ENCODE peak calls at places on chromosomes 2 and 18, in five cellular contexts. L is sigmoid colon, I is right lobe of liver, P is astrocyte, B is RWPE2. O is an unnamed sample.

GRCh38 chr18:8794133-8794986 is 89.0 kb downstream of the MTCL1 start:
- DNase-seq in I (no peak), P (peak; percentile 97), B (no peak), L (no peak), O (no peak)

GRCh38 chr2:13996527-13996926 is 636.0 kb upstream of the LRATD1 start:
- DNase-seq in B (no peak), L (no peak), P (no peak), I (no peak), O (no peak)

GRCh38 chr2:114089636-114090325 is 199.9 kb downstream of the ACTR3 start:
- DNase-seq in B (no peak), I (no peak), P (no peak), L (no peak), O (no peak)

GRCh38 chr2:54557601-54558187 is 101.6 kb downstream of the SPTBN1 start:
- DNase-seq in I (peak; percentile 81), B (peak; percentile 68), P (peak; percentile 51), L (peak; percentile 73), O (peak; percentile 54)

GRCh38 chr2:224163573-224164307 is 124.7 kb upstream of the SERPINE2 start:
- DNase-seq in B (no peak), L (no peak), I (no peak), P (peak; percentile 83), O (no peak)

GRCh38 chr2:18402-19271 is 27.7 kb downstream of the FAM110C start:
- DNase-seq in L (no peak), P (no peak), I (no peak), B (no peak), O (no peak)

GRCh38 chr2:164510895-164511294 is 110.4 kb downstream of the GRB14 start:
- DNase-seq in I (peak; percentile 31), B (no peak), L (peak; percentile 66), P (no peak), O (no peak)

GRCh38 chr2:209913786-209914185 is 88.7 kb upstream of the RPE start:
- DNase-seq in L (no peak), B (no peak), P (no peak), I (no peak), O (no peak)

GRCh38 chr2:39304200-39304599 is 60.4 kb upstream of the CDKL4 start:
- DNase-seq in B (no peak), P (peak; percentile 53), I (no peak), L (no peak), O (no peak)

GRCh38 chr18:4454548-4455112 is 477 bp downstream of the DLGAP1 start:
- DNase-seq in B (no peak), L (no peak), P (no peak), I (peak; percentile 42), O (peak; percentile 42)

GRCh38 chr2:46749042-46749461 is 166.6 kb downstream of the MCFD2 start:
- DNase-seq in B (no peak), I (no peak), P (peak; percentile 82), L (no peak), O (no peak)

GRCh38 chr2:234446404-234447076 is 50.3 kb downstream of the ARL4C start:
- DNase-seq in I (peak; percentile 74), P (no peak), B (peak; percentile 92), L (peak; percentile 83), O (peak; percentile 91)

GRCh38 chr2:109185338-109185737 is 56.3 kb downstream of the SH3RF3 start:
- DNase-seq in L (peak; percentile 82), I (no peak), P (peak; percentile 76), B (no peak), O (no peak)

GRCh38 chr2:27721335-27721734 is 50.2 kb upstream of the MRPL33 start:
- DNase-seq in L (no peak), P (no peak), I (no peak), B (no peak), O (no peak)

GRCh38 chr2:119240311-119241204 is 16.9 kb downstream of the STEAP3 start:
- DNase-seq in L (no peak), B (no peak), P (peak; percentile 80), I (peak; percentile 89), O (peak; percentile 78)

GRCh38 chr18:10245517-10246175 is 208.8 kb upstream of the APCDD1 start:
- DNase-seq in L (no peak), B (no peak), I (no peak), P (no peak), O (peak; percentile 61)

GRCh38 chr2:42172020-42172419 is 2.9 kb downstream of the EML4 start:
- DNase-seq in P (no peak), L (no peak), B (no peak), I (no peak), O (no peak)
- H3K4me3 ChIP-seq in P (no peak overlapping the region), L (peak overlapping the region; percentile 11), B (no peak overlapping the region), I (peak overlapping the region; percentile 87), O (peak overlapping the region; percentile 68)

GRCh38 chr2:118118479-118118878 is 30.2 kb downstream of the INSIG2 start:
- DNase-seq in P (no peak), I (no peak), L (no peak), B (no peak), O (no peak)

GRCh38 chr2:118120001-118120400 is 31.7 kb downstream of the INSIG2 start:
- DNase-seq in P (peak; percentile 27), I (no peak), B (no peak), L (no peak), O (no peak)

GRCh38 chr2:118121986-118122767 is 33.9 kb downstream of the INSIG2 start:
- DNase-seq in I (no peak), P (no peak), L (no peak), B (no peak), O (no peak)

GRCh38 chr2:118121101-118121500 is 32.8 kb downstream of the INSIG2 start:
- DNase-seq in P (no peak), L (no peak), I (no peak), B (no peak), O (no peak)

DNA sequence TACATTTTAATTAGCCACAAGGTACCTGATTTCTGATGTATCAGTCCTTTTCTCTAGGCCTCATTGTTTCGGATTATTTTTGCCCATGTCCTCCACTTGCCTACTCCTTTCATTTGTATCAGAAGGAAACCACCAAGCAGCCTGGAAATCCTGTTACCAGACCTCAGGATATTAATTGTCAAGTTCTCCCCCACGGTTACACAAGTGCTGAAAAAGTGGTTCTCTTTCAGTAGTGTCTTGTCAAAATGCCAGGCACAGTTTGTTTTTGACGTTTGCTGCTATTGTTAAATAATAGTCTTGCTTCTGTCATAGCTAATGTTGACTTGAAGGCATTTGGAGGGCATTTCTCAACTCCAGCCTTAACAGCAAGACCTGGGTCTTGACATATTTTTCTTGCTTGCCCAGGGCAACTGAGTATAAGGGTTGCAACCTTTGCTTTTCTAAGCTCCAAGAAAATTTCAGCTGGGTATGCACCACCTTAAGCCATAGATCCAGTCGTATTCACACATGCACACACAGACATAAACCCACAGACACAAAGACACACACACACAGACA is 31.0 kb downstream of the INSIG2 start:
- DNase-seq in L (no peak), B (no peak), P (no peak), I (no peak), O (no peak)
- H3K27ac ChIP-seq in L (no peak overlapping the region), B (no peak overlapping the region), P (no peak overlapping the region), I (peak overlapping the region; percentile 8), O (no peak overlapping the region)

GRCh38 chr2:182827182-182827879 is 39.1 kb downstream of the FRZB start:
- DNase-seq in P (no peak), L (no peak), B (no peak), I (no peak), O (no peak)

GRCh38 chr2:182822733-182823132 is 43.7 kb downstream of the FRZB start:
- DNase-seq in L (no peak), B (no peak), P (peak; percentile 34), I (no peak), O (no peak)

GRCh38 chr2:182824056-182824758 is 42.2 kb downstream of the FRZB start:
- DNase-seq in P (no peak), L (no peak), I (no peak), B (no peak), O (no peak)

GRCh38 chr2:182826051-182826450 is 40.4 kb downstream of the FRZB start:
- DNase-seq in P (no peak), I (no peak), B (no peak), L (no peak), O (no peak)

GRCh38 chr2:182824759-182825143 is 41.7 kb downstream of the FRZB start:
- DNase-seq in B (no peak), I (no peak), P (peak; percentile 13), L (no peak), O (no peak)
- H3K4me1 ChIP-seq in B (no peaks in the 10 kb centered on the region), I (no peaks in the 10 kb centered on the region), P (no peaks in the 10 kb centered on the region), L (no peaks in the 10 kb centered on the region), O (peaks cover 2% of the 10 kb centered on the region)

DNA sequence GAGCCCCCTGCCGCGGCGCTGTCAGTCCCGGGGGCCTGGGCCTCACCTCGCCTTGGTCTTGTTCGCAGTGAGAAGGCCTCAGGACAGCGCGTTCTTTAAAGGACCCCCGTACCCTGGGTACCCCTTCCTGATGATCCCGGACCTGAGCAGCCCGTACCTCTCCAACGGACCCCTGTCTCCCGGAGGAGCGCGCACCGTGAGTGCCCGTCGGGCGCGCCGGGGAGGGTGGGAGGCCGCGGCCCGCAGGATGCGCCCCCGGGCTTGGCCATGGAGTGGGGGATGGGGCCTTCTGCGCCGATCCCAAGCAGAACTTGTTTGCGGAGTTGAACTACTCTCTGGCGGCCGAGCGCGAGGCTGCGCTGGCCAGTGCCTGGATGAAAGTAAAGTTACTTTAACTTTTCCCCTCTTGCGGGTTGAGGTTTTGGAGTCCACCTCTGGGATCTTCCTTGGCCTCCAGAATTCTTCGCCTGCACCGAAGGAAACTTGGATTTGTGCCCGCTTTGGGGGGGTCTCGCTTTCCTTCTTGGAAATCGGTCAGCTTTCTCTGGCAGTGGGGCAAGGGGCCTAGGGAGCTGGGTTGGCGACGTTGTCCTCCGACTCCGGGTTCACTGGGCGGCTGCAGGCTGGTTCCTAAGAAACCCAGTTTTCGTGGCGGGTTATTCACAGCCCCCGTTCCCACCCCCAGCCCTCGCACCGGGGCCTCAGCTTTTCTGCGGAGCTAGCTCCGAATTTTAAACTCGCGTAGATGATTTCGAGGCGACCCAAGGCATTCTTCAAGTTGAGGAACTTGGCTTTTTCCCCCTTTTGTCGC is 1.3 kb downstream of the TCF7L1 start:
- DNase-seq in P (peak; percentile 35), I (no peak), B (peak; percentile 57), L (peak; percentile 73), O (peak; percentile 74)
- H3K4me3 ChIP-seq in P (peak overlapping the region; percentile 75), I (peak overlapping the region; percentile 56), B (peak overlapping the region; percentile 72), L (peak overlapping the region; percentile 95), O (peak overlapping the region; percentile 94)

DNA sequence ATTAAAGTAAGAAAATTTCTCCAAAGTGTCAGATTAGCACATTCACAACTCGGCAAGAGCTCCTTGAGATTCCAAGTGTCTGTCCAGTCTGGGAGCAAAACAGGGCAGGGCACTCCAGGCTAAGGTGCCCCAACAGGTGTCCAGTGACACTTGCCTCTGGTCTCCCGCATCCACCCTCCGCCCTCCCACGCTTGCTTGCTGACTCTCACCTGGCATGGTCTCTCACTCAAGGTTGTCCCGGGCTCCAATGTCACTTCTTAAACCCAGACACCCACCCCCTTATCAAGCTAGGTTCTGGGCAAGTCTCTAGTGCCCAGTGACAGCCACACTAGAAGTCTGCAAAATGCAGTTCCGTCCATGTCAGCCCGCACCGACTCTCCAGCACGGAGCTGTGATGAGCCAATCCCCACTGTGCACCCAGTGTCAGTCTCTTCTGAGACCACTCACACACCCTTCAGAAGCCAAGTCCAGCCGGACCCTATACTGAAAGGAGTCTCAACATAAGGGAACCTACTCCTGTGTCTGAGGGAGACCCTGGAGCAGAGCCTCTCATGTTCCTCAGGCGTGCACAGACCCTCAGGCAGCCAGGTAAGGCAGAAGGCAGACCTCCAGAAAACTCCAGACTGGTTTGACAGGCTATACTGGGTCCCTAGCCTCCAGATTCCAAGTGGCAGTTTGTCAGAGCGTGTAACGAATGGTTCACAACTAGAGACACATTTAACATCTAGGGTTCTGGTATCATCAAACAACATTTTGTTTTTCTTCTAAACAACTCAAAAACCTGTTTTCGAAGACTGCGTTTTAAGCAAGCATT is 45.6 kb downstream of the HDLBP start:
- DNase-seq in L (no peak), B (no peak), I (no peak), P (no peak), O (no peak)
- H3K27ac ChIP-seq in L (no peak overlapping the region), B (no peak overlapping the region), I (peak overlapping the region; percentile 98), P (no peak overlapping the region), O (no peak overlapping the region)